ENCODE peak calls at places on chromosome 17, in four cellular contexts. U is lung, O is heart right ventricle, Y is kidney. A is an unnamed sample.

GRCh38 chr17:10091051-10091450 is 107.4 kb downstream of the GAS7 start:
- DNase-seq in Y (no peak), U (no peak), O (no peak), A (no peak)

GRCh38 chr17:31743767-31744166 is 115.3 kb downstream of the COPRS start:
- DNase-seq in U (no peak), Y (no peak), O (peak; percentile 18), A (no peak)

GRCh38 chr17:42005128-42005527 is 12.1 kb downstream of the DNAJC7 start:
- DNase-seq in O (no peak), Y (no peak), U (no peak), A (no peak)

GRCh38 chr17:59000022-59000421 is 106.7 kb downstream of the TRIM37 start:
- DNase-seq in O (no peak), Y (no peak), U (no peak), A (no peak)

GRCh38 chr17:65527381-65527780 is 34.1 kb downstream of the AXIN2 start:
- DNase-seq in O (no peak), Y (no peak), U (no peak), A (no peak)

GRCh38 chr17:48544356-48545021 is 420 bp downstream of the HOXB2 start:
- DNase-seq in U (peak; percentile 74), O (peak; percentile 82), Y (peak; percentile 96), A (peak; percentile 95)

GRCh38 chr17:49681336-49681735 is 3.4 kb upstream of the SPOP start:
- DNase-seq in O (no peak), Y (no peak), U (no peak), A (no peak)

GRCh38 chr17:41464682-41465081 is 2.5 kb downstream of the KRT32 start:
- DNase-seq in U (peak; percentile 88), O (peak; percentile 37), Y (no peak), A (no peak)

GRCh38 chr17:70344356-70345060 is 175.2 kb downstream of the KCNJ2 start:
- DNase-seq in U (no peak), O (no peak), Y (no peak), A (no peak)

GRCh38 chr17:74840989-74841666 is 18.6 kb downstream of the GRIN2C start:
- DNase-seq in O (peak; percentile 69), U (peak; percentile 45), Y (no peak), A (peak; percentile 84)

GRCh38 chr17:83107656-83108048 is 28.2 kb downstream of the METRNL start:
- DNase-seq in Y (peak; percentile 83), U (no peak), O (no peak), A (no peak)

GRCh38 chr17:82012482-82013295 is 10.0 kb downstream of the CENPX start:
- DNase-seq in U (peak; percentile 51), O (peak; percentile 65), Y (no peak), A (no peak)

GRCh38 chr17:60231234-60231633 is 81.5 kb downstream of the CA4 start:
- DNase-seq in U (no peak), Y (no peak), O (no peak), A (no peak)

GRCh38 chr17:37259030-37259735 is 116.6 kb upstream of the C17orf78 start:
- DNase-seq in O (no peak), U (no peak), Y (no peak), A (no peak)

GRCh38 chr17:41687828-41688640 is 651 bp upstream of the EIF1 start:
- DNase-seq in U (peak; percentile 66), Y (peak; percentile 84), O (peak; percentile 42), A (peak; percentile 70)

GRCh38 chr17:77946900-77947643 is 11.4 kb upstream of the TNRC6C start:
- DNase-seq in Y (no peak), O (no peak), U (no peak), A (no peak)
- H3K4me1 ChIP-seq in Y (no peaks in the 10 kb centered on the region), O (no peaks in the 10 kb centered on the region), U (no peaks in the 10 kb centered on the region), A (no peaks in the 10 kb centered on the region)

GRCh38 chr17:40315206-40315605 is 6.2 kb downstream of the RARA start:
- DNase-seq in O (no peak), U (no peak), Y (no peak), A (no peak)
- H3K27ac ChIP-seq in O (peak overlapping the region; percentile 98), U (no peak overlapping the region), Y (no peak overlapping the region), A (peak overlapping the region; percentile 74)

DNA sequence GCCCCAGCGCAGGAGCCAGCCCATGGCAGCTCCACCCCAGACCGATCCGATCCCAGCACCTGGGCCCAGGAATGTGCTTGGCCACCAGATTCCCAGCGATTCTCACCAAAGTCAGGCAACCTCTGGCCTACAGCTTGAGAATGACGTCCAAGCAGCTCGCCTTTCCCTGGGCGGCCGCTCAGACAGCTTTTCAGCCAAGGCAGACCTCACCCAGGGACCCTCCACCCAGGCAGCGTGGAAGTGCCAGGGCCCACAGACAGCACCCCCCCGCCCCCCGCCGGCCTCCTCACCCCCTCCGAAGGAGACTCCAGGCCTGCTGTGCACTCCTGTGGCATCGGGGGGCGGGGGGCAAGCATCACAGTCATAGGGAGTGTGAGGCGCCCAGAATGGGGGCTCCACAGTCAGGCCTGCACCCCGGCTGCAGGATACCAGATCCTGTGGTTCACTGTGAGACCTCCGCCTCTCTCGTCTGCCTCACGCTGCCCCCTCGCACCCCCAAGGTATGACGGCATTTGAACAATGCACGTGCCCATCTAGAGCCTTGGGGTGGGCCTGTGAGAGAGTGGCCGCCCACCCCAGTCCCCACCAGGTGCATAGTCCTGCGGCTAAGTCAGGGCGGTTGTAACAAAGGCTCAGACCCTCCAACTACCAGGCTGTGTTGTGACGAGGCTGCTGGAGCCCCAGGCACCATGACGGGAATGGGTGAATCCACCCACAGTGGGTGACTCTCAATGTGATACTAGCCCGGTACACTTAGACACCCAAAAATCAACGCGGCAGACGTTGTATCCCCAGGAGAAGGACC is 6.0 kb downstream of the CEP295NL start:
- DNase-seq in Y (no peak), U (no peak), O (no peak), A (peak; percentile 33)
- H3K4me1 ChIP-seq in Y (no peaks in the 10 kb centered on the region), U (peaks cover 7% of the 10 kb centered on the region), O (peaks cover 76% of the 10 kb centered on the region), A (peaks cover 2% of the 10 kb centered on the region)

GRCh38 chr17:30380643-30381419 is 2.1 kb downstream of the CPD start:
- DNase-seq in U (no peak), Y (no peak), O (no peak), A (no peak)

GRCh38 chr17:30378797-30379302 is at the start of gene CPD:
- DNase-seq in U (peak; percentile 97), Y (peak; percentile 99), O (peak; percentile 98), A (peak; percentile 99)

GRCh38 chr17:30378191-30378796 is 433 bp upstream of the CPD start:
- DNase-seq in O (peak; percentile 39), Y (peak; percentile 69), U (no peak), A (peak; percentile 80)

GRCh38 chr17:30379303-30380105 is 777 bp downstream of the CPD start:
- DNase-seq in O (peak; percentile 35), Y (peak; percentile 84), U (no peak), A (peak; percentile 79)

DNA sequence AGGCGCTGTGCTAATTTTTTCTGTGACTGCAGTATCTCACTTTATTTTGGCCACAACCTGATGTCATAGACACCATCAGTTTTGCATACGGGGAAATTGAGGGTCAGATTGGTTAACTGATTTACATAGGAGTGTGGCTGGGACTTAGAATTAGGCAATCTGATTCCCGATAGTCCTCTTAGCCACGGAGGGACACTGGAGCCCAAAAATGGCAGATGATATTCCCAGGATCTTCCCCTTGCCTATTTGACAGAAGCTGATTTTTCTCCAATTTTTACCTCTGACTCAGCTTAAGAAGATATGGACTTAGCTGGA is 1.3 kb downstream of the CPD start:
- DNase-seq in U (no peak), Y (no peak), O (no peak), A (no peak)
- H3K27ac ChIP-seq in U (peak overlapping the region; percentile 91), Y (no peak overlapping the region), O (peak overlapping the region; percentile 85), A (no peak overlapping the region)

GRCh38 chr17:76673729-76674128 is 30.2 kb upstream of the ST6GALNAC1 start:
- DNase-seq in Y (no peak), U (no peak), O (no peak), A (no peak)
- H3K4me1 ChIP-seq in Y (peaks cover 13% of the 10 kb centered on the region), U (no peaks in the 10 kb centered on the region), O (peaks cover 5% of the 10 kb centered on the region), A (no peaks in the 10 kb centered on the region)

GRCh38 chr17:76715462-76715830 is 4.7 kb upstream of the MXRA7 start:
- DNase-seq in O (no peak), Y (no peak), U (no peak), A (no peak)
- H3K27ac ChIP-seq in O (peak overlapping the region; percentile 66), Y (peak overlapping the region; percentile 19), U (no peak overlapping the region), A (no peak overlapping the region)

A was measured in aorta.